ENCODE peak calls at places on chromosomes 12 and 14, in ten cellular contexts. One of them, this sample, is unnamed.

GRCh38 chr14:31937730-31938346 is 139.3 kb upstream of the ARHGAP5 start:
- DNase-seq in tibial nerve: peak; percentile 46
- DNase-seq in psoas muscle: peak; percentile 60
- DNase-seq in kidney epithelial cell: peak; percentile 95
- DNase-seq in heart right ventricle: peak; percentile 55
- DNase-seq in CD8-positive, alpha-beta T cell: peak; percentile 20
- DNase-seq in adrenal gland: peak; percentile 89
- DNase-seq in epithelial cell of proximal tubule: peak; percentile 96
- DNase-seq in fibroblast of lung: peak; percentile 87
- DNase-seq in cardiac fibroblast: peak; percentile 46
- DNase-seq in this sample: peak; percentile 63

GRCh38 chr14:82528011-82528410 is 994.4 kb upstream of the SEL1L start:
- DNase-seq in adrenal gland: no peak
- DNase-seq in fibroblast of lung: no peak
- DNase-seq in psoas muscle: no peak
- DNase-seq in heart right ventricle: no peak
- DNase-seq in kidney epithelial cell: no peak
- DNase-seq in epithelial cell of proximal tubule: no peak
- DNase-seq in cardiac fibroblast: no peak
- DNase-seq in CD8-positive, alpha-beta T cell: no peak
- DNase-seq in tibial nerve: no peak
- DNase-seq in this sample: no peak

GRCh38 chr14:55846852-55847471 is 267.0 kb downstream of the KTN1 start:
- DNase-seq in adrenal gland: peak; percentile 64
- DNase-seq in psoas muscle: peak; percentile 41
- DNase-seq in tibial nerve: peak; percentile 68
- DNase-seq in fibroblast of lung: peak; percentile 63
- DNase-seq in epithelial cell of proximal tubule: peak; percentile 31
- DNase-seq in heart right ventricle: no peak
- DNase-seq in cardiac fibroblast: peak; percentile 65
- DNase-seq in kidney epithelial cell: peak; percentile 23
- DNase-seq in CD8-positive, alpha-beta T cell: no peak
- DNase-seq in this sample: no peak

GRCh38 chr14:24348186-24348585 is 8.4 kb upstream of the RIPK3 start:
- DNase-seq in heart right ventricle: no peak
- DNase-seq in epithelial cell of proximal tubule: no peak
- DNase-seq in psoas muscle: no peak
- DNase-seq in tibial nerve: no peak
- DNase-seq in kidney epithelial cell: no peak
- DNase-seq in cardiac fibroblast: no peak
- DNase-seq in CD8-positive, alpha-beta T cell: no peak
- DNase-seq in fibroblast of lung: no peak
- DNase-seq in adrenal gland: no peak
- DNase-seq in this sample: no peak

GRCh38 chr12:54028324-54029201 is at the start of gene HOXC6:
- DNase-seq in cardiac fibroblast: no peak
- DNase-seq in psoas muscle: peak; percentile 65
- DNase-seq in tibial nerve: no peak
- DNase-seq in adrenal gland: peak; percentile 51
- DNase-seq in epithelial cell of proximal tubule: no peak
- DNase-seq in kidney epithelial cell: no peak
- DNase-seq in heart right ventricle: no peak
- DNase-seq in CD8-positive, alpha-beta T cell: no peak
- DNase-seq in fibroblast of lung: no peak
- DNase-seq in this sample: no peak

GRCh38 chr14:76908834-76909233 is 82.6 kb downstream of the LRRC74A start:
- DNase-seq in fibroblast of lung: no peak
- DNase-seq in heart right ventricle: no peak
- DNase-seq in adrenal gland: peak; percentile 53
- DNase-seq in CD8-positive, alpha-beta T cell: peak; percentile 13
- DNase-seq in tibial nerve: no peak
- DNase-seq in cardiac fibroblast: no peak
- DNase-seq in kidney epithelial cell: no peak
- DNase-seq in epithelial cell of proximal tubule: no peak
- DNase-seq in psoas muscle: no peak
- DNase-seq in this sample: peak; percentile 73

GRCh38 chr14:34983148-34983760 is 462 bp downstream of the SRP54 start:
- DNase-seq in heart right ventricle: no peak
- DNase-seq in tibial nerve: peak; percentile 5
- DNase-seq in fibroblast of lung: no peak
- DNase-seq in CD8-positive, alpha-beta T cell: no peak
- DNase-seq in kidney epithelial cell: no peak
- DNase-seq in epithelial cell of proximal tubule: no peak
- DNase-seq in adrenal gland: no peak
- DNase-seq in psoas muscle: no peak
- DNase-seq in cardiac fibroblast: no peak
- DNase-seq in this sample: no peak

GRCh38 chr14:37655418-37655817 is 60.0 kb downstream of the TTC6 start:
- DNase-seq in tibial nerve: no peak
- DNase-seq in epithelial cell of proximal tubule: no peak
- DNase-seq in cardiac fibroblast: no peak
- DNase-seq in adrenal gland: no peak
- DNase-seq in fibroblast of lung: peak; percentile 31
- DNase-seq in psoas muscle: no peak
- DNase-seq in kidney epithelial cell: peak; percentile 2
- DNase-seq in heart right ventricle: no peak
- DNase-seq in CD8-positive, alpha-beta T cell: no peak
- DNase-seq in this sample: no peak

GRCh38 chr12:68189766-68190700 is 30.5 kb upstream of the IFNG start:
- DNase-seq in epithelial cell of proximal tubule: no peak
- DNase-seq in kidney epithelial cell: peak; percentile 41
- DNase-seq in heart right ventricle: no peak
- DNase-seq in cardiac fibroblast: peak; percentile 23
- DNase-seq in tibial nerve: no peak
- DNase-seq in adrenal gland: no peak
- DNase-seq in fibroblast of lung: peak; percentile 90
- DNase-seq in psoas muscle: no peak
- DNase-seq in CD8-positive, alpha-beta T cell: no peak
- DNase-seq in this sample: no peak

GRCh38 chr12:94667031-94667540 is 16.7 kb upstream of the TMCC3 start:
- DNase-seq in heart right ventricle: no peak
- DNase-seq in kidney epithelial cell: no peak
- DNase-seq in fibroblast of lung: no peak
- DNase-seq in tibial nerve: no peak
- DNase-seq in psoas muscle: no peak
- DNase-seq in CD8-positive, alpha-beta T cell: no peak
- DNase-seq in cardiac fibroblast: no peak
- DNase-seq in epithelial cell of proximal tubule: no peak
- DNase-seq in adrenal gland: no peak
- DNase-seq in this sample: no peak

GRCh38 chr12:94670075-94670474 is 19.7 kb upstream of the TMCC3 start:
- DNase-seq in adrenal gland: no peak
- DNase-seq in heart right ventricle: no peak
- DNase-seq in tibial nerve: no peak
- DNase-seq in epithelial cell of proximal tubule: no peak
- DNase-seq in CD8-positive, alpha-beta T cell: no peak
- DNase-seq in kidney epithelial cell: no peak
- DNase-seq in cardiac fibroblast: no peak
- DNase-seq in fibroblast of lung: no peak
- DNase-seq in psoas muscle: no peak
- DNase-seq in this sample: no peak

GRCh38 chr12:94671917-94672316 is 21.6 kb upstream of the TMCC3 start:
- DNase-seq in epithelial cell of proximal tubule: no peak
- DNase-seq in CD8-positive, alpha-beta T cell: no peak
- DNase-seq in tibial nerve: no peak
- DNase-seq in heart right ventricle: no peak
- DNase-seq in kidney epithelial cell: no peak
- DNase-seq in fibroblast of lung: no peak
- DNase-seq in psoas muscle: no peak
- DNase-seq in adrenal gland: no peak
- DNase-seq in cardiac fibroblast: no peak
- DNase-seq in this sample: no peak

GRCh38 chr12:94673951-94674570 is 23.7 kb upstream of the TMCC3 start:
- DNase-seq in kidney epithelial cell: no peak
- DNase-seq in tibial nerve: no peak
- DNase-seq in heart right ventricle: no peak
- DNase-seq in psoas muscle: no peak
- DNase-seq in epithelial cell of proximal tubule: no peak
- DNase-seq in CD8-positive, alpha-beta T cell: no peak
- DNase-seq in fibroblast of lung: no peak
- DNase-seq in adrenal gland: no peak
- DNase-seq in cardiac fibroblast: peak; percentile 67
- DNase-seq in this sample: no peak

GRCh38 chr12:94670885-94671284 is 20.5 kb upstream of the TMCC3 start:
- DNase-seq in cardiac fibroblast: no peak
- DNase-seq in adrenal gland: no peak
- DNase-seq in tibial nerve: no peak
- DNase-seq in kidney epithelial cell: no peak
- DNase-seq in psoas muscle: no peak
- DNase-seq in CD8-positive, alpha-beta T cell: no peak
- DNase-seq in heart right ventricle: no peak
- DNase-seq in fibroblast of lung: no peak
- DNase-seq in epithelial cell of proximal tubule: no peak
- DNase-seq in this sample: no peak
- TF ChIP-seq CTCF in cardiac fibroblast: no peak
- TF ChIP-seq CTCF in adrenal gland: no peak
- TF ChIP-seq CTCF in tibial nerve: no peak
- TF ChIP-seq CTCF in kidney epithelial cell: no peak
- TF ChIP-seq CTCF in psoas muscle: no peak
- TF ChIP-seq CTCF in CD8-positive, alpha-beta T cell: no peak
- TF ChIP-seq CTCF in heart right ventricle: no peak
- TF ChIP-seq CTCF in fibroblast of lung: no peak
- TF ChIP-seq CTCF in epithelial cell of proximal tubule: no peak
- TF ChIP-seq CTCF in this sample: no peak

DNA sequence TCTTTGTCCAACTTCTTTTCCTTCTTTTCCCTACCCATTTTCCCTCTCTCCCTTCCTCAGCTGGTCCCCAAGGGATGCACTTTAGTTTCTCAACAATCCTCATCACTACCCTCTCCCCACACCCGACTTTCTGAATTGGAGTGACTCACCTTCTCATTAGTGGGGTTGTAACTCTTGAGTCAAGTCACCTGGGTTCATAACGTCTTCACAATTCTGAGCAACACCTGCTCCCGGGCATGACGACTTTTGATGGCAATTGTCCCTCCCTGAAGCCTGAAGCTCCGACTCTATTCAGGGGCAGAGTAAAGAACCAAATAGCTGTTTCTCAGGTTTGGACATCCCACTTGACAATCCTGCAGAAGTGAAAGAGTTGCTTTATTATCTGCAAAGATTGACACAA is 82.7 kb upstream of the OTX2 start:
- DNase-seq in CD8-positive, alpha-beta T cell: no peak
- DNase-seq in heart right ventricle: no peak
- DNase-seq in adrenal gland: no peak
- DNase-seq in cardiac fibroblast: no peak
- DNase-seq in epithelial cell of proximal tubule: no peak
- DNase-seq in psoas muscle: no peak
- DNase-seq in fibroblast of lung: no peak
- DNase-seq in kidney epithelial cell: no peak
- DNase-seq in tibial nerve: no peak
- DNase-seq in this sample: no peak
- TF ChIP-seq CTCF in CD8-positive, alpha-beta T cell: no peak
- TF ChIP-seq CTCF in heart right ventricle: no peak
- TF ChIP-seq CTCF in adrenal gland: no peak
- TF ChIP-seq CTCF in cardiac fibroblast: no peak
- TF ChIP-seq CTCF in epithelial cell of proximal tubule: no peak
- TF ChIP-seq CTCF in psoas muscle: no peak
- TF ChIP-seq CTCF in fibroblast of lung: no peak
- TF ChIP-seq CTCF in kidney epithelial cell: no peak
- TF ChIP-seq CTCF in tibial nerve: no peak
- TF ChIP-seq CTCF in this sample: no peak

GRCh38 chr12:55676707-55677106 is 31.0 kb downstream of the ITGA7 start:
- DNase-seq in heart right ventricle: no peak
- DNase-seq in tibial nerve: peak; percentile 18
- DNase-seq in fibroblast of lung: no peak
- DNase-seq in psoas muscle: no peak
- DNase-seq in epithelial cell of proximal tubule: no peak
- DNase-seq in cardiac fibroblast: no peak
- DNase-seq in CD8-positive, alpha-beta T cell: no peak
- DNase-seq in adrenal gland: no peak
- DNase-seq in kidney epithelial cell: no peak
- DNase-seq in this sample: no peak
- TF ChIP-seq CTCF in heart right ventricle: no peak
- TF ChIP-seq CTCF in tibial nerve: no peak
- TF ChIP-seq CTCF in fibroblast of lung: no peak
- TF ChIP-seq CTCF in psoas muscle: no peak
- TF ChIP-seq CTCF in epithelial cell of proximal tubule: no peak
- TF ChIP-seq CTCF in cardiac fibroblast: no peak
- TF ChIP-seq CTCF in CD8-positive, alpha-beta T cell: no peak
- TF ChIP-seq CTCF in adrenal gland: no peak
- TF ChIP-seq CTCF in kidney epithelial cell: no peak
- TF ChIP-seq CTCF in this sample: no peak

GRCh38 chr14:103298620-103299019 is 35.4 kb upstream of the EIF5 start:
- DNase-seq in fibroblast of lung: no peak
- DNase-seq in kidney epithelial cell: no peak
- DNase-seq in adrenal gland: no peak
- DNase-seq in CD8-positive, alpha-beta T cell: no peak
- DNase-seq in cardiac fibroblast: no peak
- DNase-seq in tibial nerve: no peak
- DNase-seq in heart right ventricle: no peak
- DNase-seq in psoas muscle: no peak
- DNase-seq in epithelial cell of proximal tubule: no peak
- DNase-seq in this sample: no peak

GRCh38 chr14:103294091-103294490 is 39.9 kb upstream of the EIF5 start:
- DNase-seq in cardiac fibroblast: no peak
- DNase-seq in kidney epithelial cell: no peak
- DNase-seq in epithelial cell of proximal tubule: no peak
- DNase-seq in psoas muscle: no peak
- DNase-seq in tibial nerve: no peak
- DNase-seq in fibroblast of lung: no peak
- DNase-seq in adrenal gland: peak; percentile 41
- DNase-seq in heart right ventricle: no peak
- DNase-seq in CD8-positive, alpha-beta T cell: no peak
- DNase-seq in this sample: no peak

GRCh38 chr14:103296987-103297386 is 37.0 kb upstream of the EIF5 start:
- DNase-seq in tibial nerve: no peak
- DNase-seq in heart right ventricle: no peak
- DNase-seq in psoas muscle: no peak
- DNase-seq in adrenal gland: no peak
- DNase-seq in CD8-positive, alpha-beta T cell: no peak
- DNase-seq in fibroblast of lung: no peak
- DNase-seq in cardiac fibroblast: no peak
- DNase-seq in epithelial cell of proximal tubule: no peak
- DNase-seq in kidney epithelial cell: no peak
- DNase-seq in this sample: no peak

GRCh38 chr14:103293465-103293864 is 40.6 kb upstream of the EIF5 start:
- DNase-seq in fibroblast of lung: no peak
- DNase-seq in cardiac fibroblast: no peak
- DNase-seq in heart right ventricle: no peak
- DNase-seq in tibial nerve: no peak
- DNase-seq in kidney epithelial cell: no peak
- DNase-seq in CD8-positive, alpha-beta T cell: no peak
- DNase-seq in epithelial cell of proximal tubule: no peak
- DNase-seq in psoas muscle: no peak
- DNase-seq in adrenal gland: no peak
- DNase-seq in this sample: no peak

DNA sequence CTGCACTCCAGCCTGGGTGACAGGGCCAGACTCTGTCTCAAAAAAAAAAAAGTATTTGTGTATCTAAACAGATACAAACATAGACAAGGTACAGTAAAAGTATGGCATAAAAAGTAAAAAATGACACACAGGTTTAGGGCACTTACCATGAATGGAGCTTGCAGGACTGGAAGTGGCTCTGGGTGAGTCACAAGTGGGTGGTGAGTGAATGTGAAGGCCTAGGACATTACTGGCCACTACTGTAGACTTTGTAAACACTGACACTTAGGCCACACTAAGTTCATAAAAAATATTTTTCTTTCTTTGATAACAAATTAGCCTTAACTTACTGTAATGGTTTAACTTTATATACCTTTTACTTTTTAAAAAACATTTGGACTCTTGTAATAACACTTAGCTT is 38.0 kb upstream of the EIF5 start:
- DNase-seq in epithelial cell of proximal tubule: peak; percentile 40
- DNase-seq in cardiac fibroblast: peak; percentile 16
- DNase-seq in CD8-positive, alpha-beta T cell: no peak
- DNase-seq in fibroblast of lung: peak; percentile 72
- DNase-seq in heart right ventricle: no peak
- DNase-seq in kidney epithelial cell: peak; percentile 58
- DNase-seq in adrenal gland: peak; percentile 74
- DNase-seq in psoas muscle: no peak
- DNase-seq in tibial nerve: no peak
- DNase-seq in this sample: no peak
- TF ChIP-seq CTCF in epithelial cell of proximal tubule: no peak
- TF ChIP-seq CTCF in cardiac fibroblast: no peak
- TF ChIP-seq CTCF in CD8-positive, alpha-beta T cell: no peak
- TF ChIP-seq CTCF in fibroblast of lung: no peak
- TF ChIP-seq CTCF in heart right ventricle: no peak
- TF ChIP-seq CTCF in kidney epithelial cell: no peak
- TF ChIP-seq CTCF in adrenal gland: no peak
- TF ChIP-seq CTCF in psoas muscle: no peak
- TF ChIP-seq CTCF in tibial nerve: no peak
- TF ChIP-seq CTCF in this sample: no peak